ENCODE peak calls at places on chromosomes 12 and 14, in ten cellular contexts. J, S, H, M, F, I, A, D, Q and N are unnamed samples.

GRCh38 chr12:70267550-70267949 is 24.3 kb downstream of the CNOT2 start:
- DNase-seq in D (no peak), F (no peak), Q (peak; percentile 10), M (peak; percentile 36), H (no peak), J (no peak), I (no peak), S (no peak), A (peak; percentile 47), N (no peak)

GRCh38 chr14:90848944-90849731 is 32.9 kb upstream of the TTC7B start:
- DNase-seq in Q (no peak), I (no peak), A (peak; percentile 44), M (no peak), J (no peak), F (no peak), H (no peak), S (no peak), D (no peak), N (no peak)

GRCh38 chr12:90791445-90791844 is 163.5 kb downstream of the CCER1 start:
- DNase-seq in M (no peak), J (no peak), F (no peak), Q (no peak), S (no peak), D (no peak), A (no peak), I (no peak), H (no peak), N (no peak)

GRCh38 chr12:124949066-124949465 is 34.6 kb upstream of the UBC start:
- DNase-seq in F (no peak), H (no peak), J (no peak), A (no peak), M (no peak), Q (no peak), D (no peak), S (peak; percentile 43), I (no peak), N (no peak)

GRCh38 chr14:104581521-104581920 is 2.0 kb downstream of the C14orf180 start:
- DNase-seq in A (no peak), M (no peak), Q (no peak), F (no peak), J (no peak), D (no peak), S (no peak), H (no peak), I (no peak), N (no peak)

GRCh38 chr12:48999371-49000131 is at the start of gene DDN:
- DNase-seq in F (no peak), M (no peak), H (no peak), I (peak; percentile 65), S (peak; percentile 74), A (peak; percentile 52), J (no peak), D (no peak), Q (peak; percentile 40), N (no peak)

GRCh38 chr12:89731614-89732013 is 23.0 kb upstream of the ATP2B1 start:
- DNase-seq in I (peak; percentile 15), A (peak; percentile 58), H (no peak), S (no peak), D (no peak), J (no peak), F (no peak), Q (no peak), M (peak; percentile 48), N (no peak)

GRCh38 chr12:92029136-92029535 is 116.5 kb downstream of the BTG1 start:
- DNase-seq in M (no peak), Q (no peak), A (no peak), F (no peak), D (no peak), S (no peak), H (no peak), I (no peak), J (no peak), N (no peak)

GRCh38 chr14:105173901-105174894 is 5.6 kb upstream of the JAG2 start:
- DNase-seq in S (no peak), I (no peak), M (no peak), Q (peak; percentile 61), J (no peak), A (no peak), H (peak; percentile 26), D (no peak), F (no peak), N (peak; percentile 82)

GRCh38 chr12:77968571-77968970 is 137.9 kb downstream of the NAV3 start:
- DNase-seq in A (no peak), D (no peak), S (no peak), H (no peak), J (no peak), F (no peak), M (no peak), Q (no peak), I (no peak), N (no peak)

GRCh38 chr14:85531594-85532391 is 1.8 kb downstream of the FLRT2 start:
- DNase-seq in Q (no peak), J (peak; percentile 73), A (peak; percentile 73), M (peak; percentile 63), H (no peak), D (peak; percentile 91), I (peak; percentile 84), F (no peak), S (peak; percentile 89), N (peak; percentile 62)

GRCh38 chr12:57239587-57240068 is 10.1 kb downstream of the SHMT2 start:
- DNase-seq in D (peak; percentile 37), H (no peak), A (no peak), F (no peak), Q (no peak), I (no peak), J (no peak), M (no peak), S (no peak), N (no peak)

GRCh38 chr12:1502441-1502785 is 92.0 kb downstream of the FBXL14 start:
- DNase-seq in I (peak; percentile 27), F (no peak), A (peak; percentile 26), H (no peak), M (peak; percentile 12), S (no peak), Q (no peak), J (no peak), D (no peak), N (no peak)

GRCh38 chr12:114875323-114875722 is 191.3 kb upstream of the TBX3 start:
- DNase-seq in F (no peak), D (no peak), S (no peak), J (no peak), I (peak; percentile 37), A (no peak), H (no peak), M (no peak), Q (no peak), N (no peak)

GRCh38 chr14:101496779-101497420 is 64.4 kb upstream of the DIO3 start:
- DNase-seq in F (no peak), J (no peak), D (peak; percentile 48), H (no peak), I (no peak), A (no peak), M (no peak), S (no peak), Q (no peak), N (no peak)

DNA sequence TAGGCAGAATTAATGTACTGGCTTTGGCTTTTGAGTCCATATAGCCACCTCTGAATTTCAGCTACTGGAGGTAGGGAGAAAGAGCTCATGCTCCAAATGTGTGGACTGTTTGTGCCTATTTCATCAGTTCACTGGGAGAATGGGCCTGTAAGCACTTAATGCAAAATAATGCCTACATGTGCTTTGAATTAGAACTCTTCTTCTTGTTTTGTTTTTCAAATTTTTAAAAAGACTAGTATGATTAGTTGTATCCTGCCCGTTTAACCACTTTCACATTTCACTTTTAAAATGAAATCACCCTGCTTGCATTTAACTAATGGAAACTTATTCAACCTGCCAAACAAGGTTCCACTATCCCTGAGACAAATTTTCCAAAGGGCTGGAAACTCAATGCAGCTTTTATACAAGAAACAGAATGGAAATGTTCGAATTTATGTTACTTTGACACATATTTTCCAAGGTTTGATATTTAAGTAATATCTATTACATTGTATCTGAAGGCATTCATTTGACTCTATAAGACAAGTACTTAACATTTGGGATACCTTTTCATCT is 79.7 kb downstream of the SAMD4A start:
- DNase-seq in F (no peak), I (no peak), A (no peak), Q (no peak), D (no peak), S (no peak), J (no peak), M (no peak), H (no peak), N (no peak)
- H3K27ac ChIP-seq in F (no peak overlapping the region), I (no peak overlapping the region), A (no peak overlapping the region), Q (no peak overlapping the region), D (no peak overlapping the region), S (no peak overlapping the region), J (no peak overlapping the region), M (no peak overlapping the region), H (no peak overlapping the region), N (no peak overlapping the region)

GRCh38 chr14:91946313-91947195 is 940 bp downstream of the FBLN5 start:
- DNase-seq in D (no peak), Q (no peak), S (no peak), I (no peak), F (no peak), H (no peak), M (peak; percentile 22), J (peak; percentile 13), A (peak; percentile 33), N (no peak)
- H3K27ac ChIP-seq in D (no peak overlapping the region), Q (no peak overlapping the region), S (peak overlapping the region; percentile 76), I (peak overlapping the region; percentile 79), F (no peak overlapping the region), H (no peak overlapping the region), M (no peak overlapping the region), J (peak overlapping the region; percentile 57), A (peak overlapping the region; percentile 50), N (peak overlapping the region; percentile 57)

DNA sequence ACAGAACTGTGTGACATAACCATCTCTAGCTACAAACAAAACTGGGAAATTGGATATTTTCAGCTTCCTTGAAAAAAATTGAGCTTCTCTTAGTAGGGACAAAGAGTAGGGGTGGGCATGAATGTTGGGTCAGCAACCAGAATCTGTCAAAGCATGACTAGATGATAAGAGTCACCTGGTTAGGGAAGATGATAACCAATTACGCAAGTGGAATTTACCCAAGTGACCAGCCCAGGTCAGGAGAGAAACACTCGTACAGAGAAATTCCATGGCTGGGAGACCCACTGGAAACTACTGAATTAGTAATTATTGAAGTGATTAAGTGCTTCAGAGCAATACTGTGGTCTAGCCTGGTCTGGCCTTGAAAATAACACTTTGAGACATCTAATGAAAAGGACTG is 36.3 kb upstream of the C12orf75 start:
- DNase-seq in M (no peak), A (no peak), I (no peak), J (no peak), H (no peak), D (no peak), F (no peak), S (no peak), Q (no peak), N (no peak)
- H3K27ac ChIP-seq in M (no peak overlapping the region), A (no peak overlapping the region), I (no peak overlapping the region), J (no peak overlapping the region), H (no peak overlapping the region), D (no peak overlapping the region), F (no peak overlapping the region), S (no peak overlapping the region), Q (no peak overlapping the region), N (no peak overlapping the region)

DNA sequence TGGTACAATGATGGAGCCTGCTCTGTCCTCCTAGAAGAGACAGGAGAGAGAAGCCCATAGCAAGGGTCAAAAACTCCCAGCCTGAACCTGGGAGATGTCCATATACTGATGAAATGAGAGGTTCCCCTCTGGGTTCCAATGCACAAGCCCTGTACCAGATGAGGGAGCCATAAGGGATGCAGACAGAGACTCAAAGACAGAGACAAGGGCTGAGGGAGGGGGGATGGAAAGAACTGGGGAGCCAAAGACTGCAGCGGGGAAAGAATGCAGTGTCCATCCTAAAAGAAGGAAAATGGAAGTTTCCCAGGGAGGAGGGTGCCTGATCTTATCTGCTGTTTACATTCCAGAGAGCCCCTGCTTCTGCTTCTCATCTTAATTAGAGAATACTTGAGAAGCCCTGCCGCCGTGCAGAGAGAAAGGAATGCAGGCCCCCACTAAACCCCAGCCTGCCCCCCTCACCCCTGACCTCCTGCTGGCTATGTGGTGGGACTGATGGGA is 27.7 kb downstream of the KRT18 start:
- DNase-seq in S (no peak), M (peak; percentile 71), F (no peak), J (no peak), H (no peak), D (peak; percentile 97), Q (no peak), I (no peak), A (peak; percentile 79), N (no peak)
- H3K27ac ChIP-seq in S (no peak overlapping the region), M (no peak overlapping the region), F (no peak overlapping the region), J (no peak overlapping the region), H (no peak overlapping the region), D (peak overlapping the region; percentile 89), Q (no peak overlapping the region), I (peak overlapping the region; percentile 68), A (no peak overlapping the region), N (no peak overlapping the region)